ENCODE peak calls at places on chromosomes 12 and 14, in four cellular contexts. B, Z, F and K are unnamed samples.

GRCh38 chr12:28569698-28570411 is 379.6 kb downstream of the CCDC91 start:
- DNase-seq in F (no peak), B (peak), Z (no peak), K (peak)

GRCh38 chr12:24947541-24948451 is 1.1 kb downstream of the BCAT1 start:
- DNase-seq in F (no peak), B (peak), Z (no peak), K (peak)

GRCh38 chr12:123115409-123116111 is 35.3 kb downstream of the PITPNM2 start:
- DNase-seq in B (peak), F (peak), Z (peak), K (no peak)

GRCh38 chr12:109761631-109761950 is 48.0 kb downstream of the FAM222A start:
- DNase-seq in B (no peak), F (no peak), Z (no peak), K (no peak)

GRCh38 chr14:48665077-48665784 is 920.9 kb downstream of the RPS29 start:
- DNase-seq in B (peak), F (no peak), Z (no peak), K (no peak)

GRCh38 chr12:132209654-132210222 is 65.5 kb downstream of the NOC4L start:
- DNase-seq in Z (no peak), B (no peak), F (no peak), K (no peak)

GRCh38 chr12:46524778-46525177 is 152.2 kb upstream of the SLC38A2 start:
- DNase-seq in Z (no peak), B (peak), F (no peak), K (peak)

GRCh38 chr12:59484575-59484974 is 111.3 kb upstream of the SLC16A7 start:
- DNase-seq in B (no peak), Z (no peak), F (no peak), K (no peak)

GRCh38 chr12:123937707-123938600 is 34.7 kb downstream of the CCDC92 start:
- DNase-seq in Z (peak), B (peak), F (peak), K (no peak)

GRCh38 chr14:99236386-99237133 is 35.4 kb downstream of the BCL11B start:
- DNase-seq in Z (no peak), B (no peak), F (no peak), K (no peak)

GRCh38 chr14:94021001-94021400 is 5.1 kb upstream of the OTUB2 start:
- DNase-seq in Z (no peak), B (peak), F (no peak), K (no peak)

GRCh38 chr12:93010461-93010860 is 81.4 kb upstream of the EEA1 start:
- DNase-seq in B (no peak), F (no peak), Z (no peak), K (peak)

GRCh38 chr12:82904219-82904795 is 217.6 kb downstream of the TMTC2 start:
- DNase-seq in Z (no peak), F (no peak), B (no peak), K (no peak)

GRCh38 chr14:106556665-106557289 is 1030.4 kb downstream of the TMEM121 start:
- DNase-seq in Z (peak), F (peak), B (no peak), K (no peak)

GRCh38 chr12:89251326-89252237 is 100.7 kb downstream of the DUSP6 start:
- DNase-seq in B (no peak), F (no peak), Z (no peak), K (no peak)

GRCh38 chr12:123660328-123660727 is 10.6 kb upstream of the TCTN2 start:
- DNase-seq in B (peak), F (no peak), Z (no peak), K (no peak)